ENCODE peak calls at places on chromosomes 6 and 20, in four cellular contexts. One of them, this sample, is unnamed.

GRCh38 chr20:19609642-19610223 is 148.3 kb upstream of the RIN2 start:
- DNase-seq in GM04504: no peak
- DNase-seq in ELR: no peak
- DNase-seq in nucleus accumbens: no peak
- DNase-seq in this sample: no peak

GRCh38 chr6:27608916-27609883 is 136.3 kb upstream of the ZNF184 start:
- DNase-seq in GM04504: no peak
- DNase-seq in ELR: peak; percentile 88
- DNase-seq in nucleus accumbens: no peak
- DNase-seq in this sample: no peak

GRCh38 chr6:123715243-123715863 is 78.6 kb upstream of the TRDN start:
- DNase-seq in ELR: peak; percentile 41
- DNase-seq in nucleus accumbens: no peak
- DNase-seq in GM04504: no peak
- DNase-seq in this sample: no peak

GRCh38 chr20:33917813-33918525 is 75.7 kb upstream of the RALY start:
- DNase-seq in nucleus accumbens: no peak
- DNase-seq in ELR: no peak
- DNase-seq in GM04504: no peak
- DNase-seq in this sample: no peak

GRCh38 chr6:57159127-57159526 is 13.0 kb upstream of the BAG2 start:
- DNase-seq in nucleus accumbens: no peak
- DNase-seq in ELR: no peak
- DNase-seq in GM04504: no peak
- DNase-seq in this sample: no peak

GRCh38 chr6:138543648-138544047 is 44.4 kb upstream of the NHSL1 start:
- DNase-seq in GM04504: no peak
- DNase-seq in nucleus accumbens: no peak
- DNase-seq in ELR: no peak
- DNase-seq in this sample: no peak

GRCh38 chr20:37670426-37670825 is 23.4 kb upstream of the CTNNBL1 start:
- DNase-seq in ELR: peak; percentile 11
- DNase-seq in nucleus accumbens: no peak
- DNase-seq in GM04504: peak; percentile 32
- DNase-seq in this sample: peak; percentile 2

GRCh38 chr20:48787861-48788375 is 39.9 kb downstream of the PREX1 start:
- DNase-seq in ELR: peak; percentile 88
- DNase-seq in nucleus accumbens: no peak
- DNase-seq in GM04504: peak; percentile 60
- DNase-seq in this sample: no peak

GRCh38 chr6:52116605-52116948 is 29.2 kb upstream of the PKHD1 start:
- DNase-seq in nucleus accumbens: no peak
- DNase-seq in ELR: no peak
- DNase-seq in GM04504: no peak
- DNase-seq in this sample: no peak

GRCh38 chr6:53481328-53481727 is 63.6 kb downstream of the GCLC start:
- DNase-seq in ELR: no peak
- DNase-seq in nucleus accumbens: no peak
- DNase-seq in GM04504: no peak
- DNase-seq in this sample: no peak

GRCh38 chr6:30207619-30208295 is 5.4 kb downstream of the TRIM26 start:
- DNase-seq in GM04504: no peak
- DNase-seq in nucleus accumbens: no peak
- DNase-seq in ELR: no peak
- DNase-seq in this sample: no peak

GRCh38 chr20:38199506-38200390 is 34.7 kb upstream of the TGM2 start:
- DNase-seq in GM04504: no peak
- DNase-seq in nucleus accumbens: no peak
- DNase-seq in ELR: no peak
- DNase-seq in this sample: no peak